ENCODE peak calls at places on chromosomes 5 and 9, in seven cellular contexts. G, P, W, A, J, S and K are unnamed samples.

GRCh38 chr9:94713446-94714185 is 12.9 kb upstream of the AOPEP start:
- DNase-seq in G (peak; percentile 35), P (no peak), W (no peak), A (no peak), J (no peak), S (no peak), K (no peak)

GRCh38 chr5:178589180-178590140 is 733 bp downstream of the COL23A1 start:
- DNase-seq in G (no peak), P (no peak), W (no peak), A (no peak), J (no peak), S (no peak), K (no peak)

GRCh38 chr5:55096860-55097259 is 5.6 kb upstream of the GZMA start:
- DNase-seq in G (no peak), P (no peak), W (no peak), A (no peak), J (peak; percentile 58), S (no peak), K (no peak)

GRCh38 chr5:32942225-32942989 is 231.3 kb downstream of the NPR3 start:
- DNase-seq in G (no peak), P (peak; percentile 66), W (no peak), A (no peak), J (no peak), S (no peak), K (no peak)

GRCh38 chr5:14109041-14109747 is 33.9 kb upstream of the TRIO start:
- DNase-seq in G (peak; percentile 61), P (peak; percentile 86), W (no peak), A (peak; percentile 2), J (no peak), S (no peak), K (peak; percentile 86)

GRCh38 chr5:135315394-135315793 is 83.6 kb downstream of the MACROH2A1 start:
- DNase-seq in G (no peak), P (no peak), W (no peak), A (no peak), J (no peak), S (no peak), K (no peak)

GRCh38 chr5:88678780-88679491 is 204.0 kb downstream of the MEF2C start:
- DNase-seq in G (no peak), P (no peak), W (no peak), A (no peak), J (no peak), S (no peak), K (no peak)

GRCh38 chr9:27622688-27623340 is 49.5 kb upstream of the C9orf72 start:
- DNase-seq in G (no peak), P (no peak), W (no peak), A (no peak), J (no peak), S (no peak), K (peak; percentile 25)

GRCh38 chr9:73720601-73721000 is 568.9 kb downstream of the ANXA1 start:
- DNase-seq in G (no peak), P (no peak), W (no peak), A (no peak), J (no peak), S (no peak), K (no peak)

GRCh38 chr5:160506006-160507004 is 84.7 kb downstream of the PTTG1 start:
- DNase-seq in G (peak; percentile 26), P (peak; percentile 83), W (peak; percentile 18), A (peak; percentile 45), J (peak; percentile 69), S (peak; percentile 66), K (no peak)

GRCh38 chr9:79812507-79813261 is 240.9 kb downstream of the TLE4 start:
- DNase-seq in G (no peak), P (peak; percentile 59), W (no peak), A (no peak), J (no peak), S (no peak), K (no peak)

GRCh38 chr5:34743878-34744277 is 87.8 kb downstream of the RAI14 start:
- DNase-seq in G (peak; percentile 33), P (no peak), W (no peak), A (no peak), J (no peak), S (no peak), K (peak; percentile 84)

GRCh38 chr9:122138560-122139268 is 20.9 kb downstream of the NDUFA8 start:
- DNase-seq in G (no peak), P (no peak), W (no peak), A (no peak), J (no peak), S (no peak), K (no peak)